ENCODE peak calls at places on chromosome 19, in four cellular contexts. J is activated naive CD4-positive, alpha-beta T cell; U is brain microvascular endothelial cell; B is activated T-cell treated with anti-CD3 and anti-CD28 coated beads for 1 hour. F is an unnamed sample.
A peak's percentile ranks its signal among the peaks of the same experiment; 100 is the strongest.

GRCh38 chr19:16861875-16862274 is 26.9 kb upstream of the F2RL3 start:
- DNase-seq in J (no peak), U (no peak), B (no peak), F (no peak)

GRCh38 chr19:1400281-1401137 is 833 bp downstream of the GAMT start:
- DNase-seq in J (no peak), U (no peak), B (no peak), F (no peak)

GRCh38 chr19:41626877-41627276 is at the start of gene CEACAM4:
- DNase-seq in J (no peak), U (no peak), B (no peak), F (no peak)

GRCh38 chr19:38455031-38455430 is 21.5 kb downstream of the RYR1 start:
- DNase-seq in J (no peak), U (peak; percentile 1), B (no peak), F (no peak)

GRCh38 chr19:10543420-10544241 is at the start of gene ATG4D:
- DNase-seq in J (peak; percentile 54), U (peak; percentile 35), B (peak; percentile 74), F (peak; percentile 95)

GRCh38 chr19:29060833-29061364 is 152.1 kb downstream of the UQCRFS1 start:
- DNase-seq in J (no peak), U (no peak), B (no peak), F (no peak)

GRCh38 chr19:53696951-53697350 is 65.2 kb downstream of the DPRX start:
- DNase-seq in J (no peak), U (no peak), B (no peak), F (no peak)

GRCh38 chr19:2469102-2469914 is 6.6 kb upstream of the GADD45B start:
- DNase-seq in J (no peak), U (peak; percentile 82), B (no peak), F (no peak)